ENCODE peak calls at places on chromosomes 3 and 15, in seven cellular contexts. X, N, C, Q, R, G and E are unnamed samples.
A peak's percentile ranks its signal among the peaks of the same experiment; 100 is the strongest.

GRCh38 chr3:124927454-124928079 is 7.0 kb downstream of the MUC13 start:
- DNase-seq in X (no peak), N (no peak), C (no peak), Q (no peak), R (no peak), G (no peak), E (no peak)

GRCh38 chr15:88985547-88986393 is 72.6 kb upstream of the MFGE8 start:
- DNase-seq in X (no peak), N (no peak), C (no peak), Q (no peak), R (no peak), G (no peak), E (no peak)

GRCh38 chr3:93961026-93961425 is 12.7 kb downstream of the PROS1 start:
- DNase-seq in X (no peak), N (no peak), C (no peak), Q (no peak), R (no peak), G (no peak), E (no peak)

GRCh38 chr15:64536244-64536836 is 76.0 kb downstream of the ZNF609 start:
- DNase-seq in X (no peak), N (no peak), C (peak; percentile 78), Q (no peak), R (peak; percentile 87), G (no peak), E (no peak)

GRCh38 chr3:74214286-74214685 is 400.2 kb downstream of the CNTN3 start:
- DNase-seq in X (no peak), N (no peak), C (no peak), Q (no peak), R (peak; percentile 9), G (no peak), E (no peak)

GRCh38 chr3:115974940-115975339 is 351.6 kb downstream of the GAP43 start:
- DNase-seq in X (no peak), N (no peak), C (no peak), Q (no peak), R (no peak), G (no peak), E (no peak)

GRCh38 chr3:195708626-195709481 is 11.9 kb upstream of the MUC20 start:
- DNase-seq in X (no peak), N (no peak), C (no peak), Q (no peak), R (no peak), G (no peak), E (no peak)

GRCh38 chr3:14989943-14990753 is 42.8 kb downstream of the NR2C2 start:
- DNase-seq in X (no peak), N (peak; percentile 57), C (no peak), Q (no peak), R (no peak), G (peak; percentile 47), E (no peak)

GRCh38 chr3:186476541-186476940 is 67.6 kb downstream of the CRYGS start:
- DNase-seq in X (no peak), N (no peak), C (no peak), Q (no peak), R (no peak), G (no peak), E (no peak)

GRCh38 chr3:115381573-115381912 is 234.5 kb upstream of the ZBTB20 start:
- DNase-seq in X (no peak), N (peak; percentile 90), C (no peak), Q (no peak), R (no peak), G (no peak), E (peak; percentile 26)

GRCh38 chr3:58588030-58588614 is 10.9 kb upstream of the FAM107A start:
- DNase-seq in X (no peak), N (no peak), C (peak; percentile 36), Q (no peak), R (peak; percentile 28), G (no peak), E (no peak)

GRCh38 chr15:79682851-79683288 is 213.9 kb downstream of the MTHFS start:
- DNase-seq in X (no peak), N (peak; percentile 28), C (no peak), Q (no peak), R (peak; percentile 78), G (no peak), E (no peak)

GRCh38 chr3:120072867-120073525 is 21.3 kb downstream of the GSK3B start:
- DNase-seq in X (no peak), N (no peak), C (no peak), Q (no peak), R (no peak), G (no peak), E (no peak)

GRCh38 chr15:69734699-69735098 is 282.1 kb downstream of the RPLP1 start:
- DNase-seq in X (no peak), N (no peak), C (no peak), Q (no peak), R (no peak), G (no peak), E (no peak)

GRCh38 chr3:57464801-57465200 is 79.3 kb downstream of the DNAH12 start:
- DNase-seq in X (no peak), N (no peak), C (peak; percentile 15), Q (no peak), R (no peak), G (no peak), E (no peak)

GRCh38 chr3:12916159-12916558 is 74.8 kb upstream of the RPL32 start:
- DNase-seq in X (peak; percentile 49), N (no peak), C (no peak), Q (no peak), R (no peak), G (no peak), E (no peak)

GRCh38 chr15:53072077-53072476 is 281.9 kb upstream of the ONECUT1 start:
- DNase-seq in X (no peak), N (no peak), C (peak; percentile 96), Q (no peak), R (peak; percentile 2), G (peak; percentile 94), E (no peak)

GRCh38 chr3:171262431-171262830 is 197.8 kb downstream of the TNIK start:
- DNase-seq in X (no peak), N (no peak), C (no peak), Q (no peak), R (peak; percentile 18), G (no peak), E (no peak)

GRCh38 chr3:49265987-49266386 is 11.0 kb downstream of the C3orf62 start:
- DNase-seq in X (no peak), N (no peak), C (no peak), Q (no peak), R (no peak), G (no peak), E (no peak)

GRCh38 chr15:83747718-83748110 is 93.8 kb downstream of the ADAMTSL3 start:
- DNase-seq in X (no peak), N (peak; percentile 54), C (no peak), Q (no peak), R (no peak), G (no peak), E (no peak)

GRCh38 chr15:49506341-49506740 is 83.3 kb downstream of the FGF7 start:
- DNase-seq in X (no peak), N (no peak), C (no peak), Q (no peak), R (no peak), G (no peak), E (no peak)

GRCh38 chr15:76401285-76401684 is 64.7 kb downstream of the ISL2 start:
- DNase-seq in X (no peak), N (no peak), C (no peak), Q (no peak), R (peak; percentile 33), G (no peak), E (no peak)

GRCh38 chr3:14425574-14426304 is 23.3 kb downstream of the SLC6A6 start:
- DNase-seq in X (no peak), N (peak; percentile 69), C (no peak), Q (peak; percentile 21), R (peak; percentile 48), G (peak; percentile 47), E (no peak)

GRCh38 chr3:9098716-9099675 is 135.7 kb upstream of the RAD18 start:
- DNase-seq in X (no peak), N (no peak), C (no peak), Q (peak; percentile 33), R (no peak), G (no peak), E (no peak)

GRCh38 chr3:130395916-130396315 is 50.4 kb downstream of the COL6A5 start:
- DNase-seq in X (no peak), N (no peak), C (peak; percentile 67), Q (no peak), R (peak; percentile 41), G (no peak), E (no peak)